ENCODE peak calls at places on chromosomes 13 and 19, in four cellular contexts. One of them, this sample, is unnamed.
A peak's percentile ranks its signal among the peaks of the same experiment; 100 is the strongest.

GRCh38 chr13:46936525-46936924 is 39.7 kb upstream of the HTR2A start:
- DNase-seq in HL-60: no peak
- DNase-seq in tibial nerve: no peak
- DNase-seq in breast epithelium: no peak
- DNase-seq in this sample: no peak

GRCh38 chr13:52922961-52923360 is 74.5 kb upstream of the PCDH8 start:
- DNase-seq in HL-60: no peak
- DNase-seq in tibial nerve: no peak
- DNase-seq in breast epithelium: no peak
- DNase-seq in this sample: no peak

GRCh38 chr13:104773775-104774174 is 1707.6 kb upstream of the SLC10A2 start:
- DNase-seq in HL-60: peak; percentile 12
- DNase-seq in tibial nerve: no peak
- DNase-seq in breast epithelium: no peak
- DNase-seq in this sample: no peak

GRCh38 chr19:4776436-4777205 is 14.9 kb upstream of the FEM1A start:
- DNase-seq in HL-60: no peak
- DNase-seq in tibial nerve: no peak
- DNase-seq in breast epithelium: no peak
- DNase-seq in this sample: no peak

GRCh38 chr19:45349126-45349415 is 8.5 kb downstream of the KLC3 start:
- DNase-seq in HL-60: no peak
- DNase-seq in tibial nerve: no peak
- DNase-seq in breast epithelium: no peak
- DNase-seq in this sample: no peak

GRCh38 chr13:26074706-26075105 is 22.9 kb upstream of the SHISA2 start:
- DNase-seq in HL-60: no peak
- DNase-seq in tibial nerve: no peak
- DNase-seq in breast epithelium: no peak
- DNase-seq in this sample: no peak

GRCh38 chr19:51311388-51312257 is at the start of gene IGLON5:
- DNase-seq in HL-60: no peak
- DNase-seq in tibial nerve: no peak
- DNase-seq in breast epithelium: no peak
- DNase-seq in this sample: no peak

GRCh38 chr19:3055741-3056453 is 6.4 kb downstream of the TLE5 start:
- DNase-seq in HL-60: no peak
- DNase-seq in tibial nerve: no peak
- DNase-seq in breast epithelium: peak; percentile 89
- DNase-seq in this sample: no peak

GRCh38 chr13:110664074-110664473 is 41.8 kb downstream of the CARS2 start:
- DNase-seq in HL-60: no peak
- DNase-seq in tibial nerve: no peak
- DNase-seq in breast epithelium: no peak
- DNase-seq in this sample: no peak

GRCh38 chr19:36378625-36379509 is at the start of gene ZFP14:
- DNase-seq in HL-60: peak; percentile 87
- DNase-seq in tibial nerve: peak; percentile 64
- DNase-seq in breast epithelium: peak; percentile 87
- DNase-seq in this sample: peak; percentile 90
- TF ChIP-seq CTCF in HL-60: no peak
- TF ChIP-seq CTCF in tibial nerve: no peak
- TF ChIP-seq CTCF in breast epithelium: peak; percentile 14
- TF ChIP-seq CTCF in this sample: peak; percentile 43

GRCh38 chr13:35474551-35474950 is 1.9 kb downstream of the MAB21L1 start:
- DNase-seq in HL-60: no peak
- DNase-seq in tibial nerve: no peak
- DNase-seq in breast epithelium: no peak
- DNase-seq in this sample: no peak
- H3K4me3 ChIP-seq in HL-60: no peak overlapping the region
- H3K4me3 ChIP-seq in tibial nerve: peak overlapping the region; percentile 43
- H3K4me3 ChIP-seq in breast epithelium: peak overlapping the region; percentile 58
- H3K4me3 ChIP-seq in this sample: no peak overlapping the region

DNA sequence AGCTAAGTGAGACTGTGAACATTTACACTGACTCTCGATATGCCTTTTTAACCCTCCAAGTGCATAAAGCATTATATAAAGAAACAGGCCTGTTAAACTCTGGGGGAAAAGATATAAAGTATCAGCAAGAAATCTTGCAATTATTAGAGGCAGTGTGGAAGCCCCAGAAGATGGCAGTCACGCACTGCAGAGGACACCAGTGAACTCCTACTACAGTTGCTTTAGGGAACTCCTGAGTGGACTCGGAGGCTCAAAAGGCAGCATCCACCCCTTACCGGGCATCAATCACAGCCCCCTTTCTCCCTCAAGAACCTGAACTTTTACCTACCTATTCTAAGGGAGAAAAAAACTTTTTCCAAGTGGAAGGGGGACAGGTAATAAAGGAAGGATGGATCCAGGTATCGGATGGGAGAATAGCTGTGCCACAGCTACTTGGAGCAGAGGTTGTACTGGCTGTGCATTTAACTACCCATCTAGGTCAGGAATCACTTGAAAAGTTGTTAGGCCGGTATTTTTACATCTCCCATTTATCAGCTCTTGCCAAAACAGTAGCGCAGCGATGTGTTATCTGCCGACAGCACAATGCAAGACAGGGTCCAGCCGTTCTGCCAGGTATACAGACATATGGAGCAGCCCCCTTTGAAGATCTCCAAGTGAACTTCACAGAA is 80.1 kb downstream of the ZNF486 start:
- DNase-seq in HL-60: no peak
- DNase-seq in tibial nerve: no peak
- DNase-seq in breast epithelium: no peak
- DNase-seq in this sample: no peak
- TF ChIP-seq CTCF in HL-60: no peak
- TF ChIP-seq CTCF in tibial nerve: no peak
- TF ChIP-seq CTCF in breast epithelium: peak; percentile 49
- TF ChIP-seq CTCF in this sample: no peak

GRCh38 chr13:114199961-114200672 is 21.1 kb downstream of the CFAP97D2 start:
- DNase-seq in HL-60: no peak
- DNase-seq in tibial nerve: no peak
- DNase-seq in breast epithelium: no peak
- DNase-seq in this sample: no peak
- H3K4me3 ChIP-seq in HL-60: no peak overlapping the region
- H3K4me3 ChIP-seq in tibial nerve: no peak overlapping the region
- H3K4me3 ChIP-seq in breast epithelium: no peak overlapping the region
- H3K4me3 ChIP-seq in this sample: no peak overlapping the region

DNA sequence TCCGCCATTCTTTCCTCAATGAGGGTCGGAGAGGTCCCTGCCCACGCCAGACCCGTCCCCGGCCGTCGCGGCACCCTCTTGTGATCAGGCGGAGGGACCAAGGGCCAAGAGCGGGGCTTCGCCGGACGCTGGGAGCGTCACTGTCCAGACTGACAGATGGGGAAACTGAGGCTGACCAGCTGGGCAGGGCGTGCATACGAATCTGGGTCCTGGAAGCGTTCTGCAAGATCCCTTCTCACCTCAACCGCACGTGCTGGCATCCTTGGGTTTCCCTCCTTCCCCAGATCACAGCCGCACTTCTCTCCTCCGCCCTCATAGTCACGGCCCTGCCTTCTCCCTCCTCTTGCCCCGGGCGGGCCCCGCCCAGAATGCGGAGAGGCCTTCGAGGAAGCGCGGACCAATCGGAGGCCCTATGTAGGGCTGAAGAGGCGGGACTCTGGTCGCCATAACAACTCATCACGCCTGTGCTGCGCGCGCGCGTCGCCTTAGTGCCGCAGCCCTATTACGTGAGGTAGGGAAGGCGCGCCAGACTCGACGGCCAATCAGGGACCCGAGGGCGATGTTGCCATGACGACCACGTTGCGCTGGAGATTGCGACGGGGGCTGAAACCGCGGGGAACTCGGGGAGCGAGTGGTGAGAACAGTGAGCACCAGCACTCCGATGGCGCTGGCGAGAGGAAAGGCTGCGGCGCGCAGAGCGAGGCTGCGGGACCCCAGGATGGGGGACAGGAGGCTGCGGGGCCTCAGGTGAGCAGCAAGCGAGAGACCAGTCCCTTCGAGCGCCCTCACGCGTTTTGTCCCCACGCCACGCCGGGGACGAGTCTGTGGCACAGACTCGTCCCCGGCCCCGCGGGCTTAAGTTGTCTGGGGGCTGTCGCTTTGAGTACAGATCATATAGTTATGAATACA is 5.7 kb downstream of the RNF225 start:
- DNase-seq in HL-60: peak; percentile 99
- DNase-seq in tibial nerve: peak; percentile 100
- DNase-seq in breast epithelium: peak; percentile 100
- DNase-seq in this sample: peak; percentile 97
- TF ChIP-seq CTCF in HL-60: no peak
- TF ChIP-seq CTCF in tibial nerve: no peak
- TF ChIP-seq CTCF in breast epithelium: no peak
- TF ChIP-seq CTCF in this sample: peak; percentile 18

This sample was measured in GM12864.